ENCODE peak calls at places on chromosome 12, in eight cellular contexts. H is Calu3, P is adrenal gland, B is tibial artery, Q is nephron progenitor cell, C is BJ, Y is HFFc6, W is PC-3. O is an unnamed sample.

GRCh38 chr12:56154246-56154771 is 1.9 kb downstream of the MYL6B start:
- DNase-seq in W (no peak), P (no peak), B (no peak), Q (no peak), C (no peak), H (no peak), Y (no peak), O (no peak)

GRCh38 chr12:28966049-28966778 is 182.9 kb upstream of the FAR2 start:
- DNase-seq in Q (no peak), Y (no peak), H (no peak), P (peak), W (no peak), C (no peak), B (no peak), O (no peak)

GRCh38 chr12:2649201-2650030 is 145.4 kb upstream of the FKBP4 start:
- DNase-seq in B (no peak), Q (no peak), H (no peak), C (no peak), Y (no peak), P (no peak), W (no peak), O (no peak)

GRCh38 chr12:117872521-117873169 is 96.1 kb downstream of the KSR2 start:
- DNase-seq in B (no peak), Q (no peak), C (no peak), P (no peak), W (no peak), Y (no peak), H (no peak), O (no peak)

GRCh38 chr12:22100952-22101748 is 55.1 kb downstream of the CMAS start:
- DNase-seq in Q (peak), W (peak), B (peak), H (peak), Y (peak), C (no peak), P (peak), O (no peak)

GRCh38 chr12:60421741-60422140 is 825.9 kb downstream of the SLC16A7 start:
- DNase-seq in Q (no peak), C (no peak), W (peak), B (no peak), Y (peak), H (no peak), P (no peak), O (no peak)

GRCh38 chr12:13428538-13429265 is 232.2 kb downstream of the EMP1 start:
- DNase-seq in H (no peak), B (no peak), Q (no peak), C (no peak), Y (no peak), P (no peak), W (no peak), O (no peak)

GRCh38 chr12:80864046-80864735 is 73.5 kb downstream of the LIN7A start:
- DNase-seq in Q (no peak), W (no peak), P (no peak), H (no peak), Y (no peak), B (no peak), C (no peak), O (no peak)

GRCh38 chr12:77494306-77494705 is 336.4 kb upstream of the NAV3 start:
- DNase-seq in P (no peak), H (no peak), C (no peak), Y (no peak), Q (no peak), B (no peak), W (no peak), O (no peak)

GRCh38 chr12:24600996-24601395 is 347.9 kb downstream of the BCAT1 start:
- DNase-seq in H (no peak), P (no peak), W (peak), C (peak), Q (no peak), B (no peak), Y (peak), O (no peak)

GRCh38 chr12:3101309-3102022 is 24.3 kb downstream of the TSPAN9 start:
- DNase-seq in W (peak), H (no peak), C (no peak), B (no peak), P (no peak), Q (no peak), Y (peak), O (no peak)

GRCh38 chr12:114335607-114336006 is 70.3 kb downstream of the TBX5 start:
- DNase-seq in Q (peak), W (no peak), Y (no peak), B (no peak), H (no peak), P (no peak), C (no peak), O (no peak)

GRCh38 chr12:131413006-131413405 is 297.9 kb upstream of the SFSWAP start:
- DNase-seq in W (no peak), B (no peak), H (no peak), Y (no peak), Q (no peak), C (no peak), P (no peak), O (no peak)

GRCh38 chr12:66459944-66460482 is 157.7 kb downstream of the HELB start:
- DNase-seq in B (no peak), Y (no peak), W (no peak), Q (no peak), C (no peak), P (no peak), H (no peak), O (no peak)

GRCh38 chr12:91944637-91945036 is 201.0 kb downstream of the BTG1 start:
- DNase-seq in C (no peak), B (no peak), P (no peak), H (no peak), Q (no peak), W (no peak), Y (no peak), O (no peak)

GRCh38 chr12:51341259-51342007 is 5.0 kb downstream of the CELA1 start:
- DNase-seq in W (peak), P (peak), Q (peak), B (peak), H (peak), C (peak), Y (peak), O (peak)

GRCh38 chr12:76310110-76310509 is 38.1 kb downstream of the BBS10 start:
- DNase-seq in H (no peak), Q (no peak), B (no peak), C (no peak), W (peak), Y (peak), P (no peak), O (no peak)

GRCh38 chr12:71135812-71136176 is 22.0 kb downstream of the TSPAN8 start:
- DNase-seq in Q (no peak), P (no peak), H (no peak), B (no peak), C (no peak), W (peak), Y (no peak), O (no peak)

GRCh38 chr12:110726018-110726417 is 16.7 kb downstream of the PPP1CC start:
- DNase-seq in Y (no peak), B (no peak), W (no peak), P (no peak), Q (no peak), H (no peak), C (no peak), O (no peak)

GRCh38 chr12:82524020-82524419 is 162.7 kb upstream of the TMTC2 start:
- DNase-seq in Q (no peak), H (peak), W (peak), Y (no peak), C (no peak), B (no peak), P (no peak), O (no peak)

GRCh38 chr12:89568484-89568883 is 42.6 kb upstream of the POC1B start:
- DNase-seq in C (no peak), H (no peak), Y (no peak), Q (no peak), B (no peak), W (no peak), P (no peak), O (no peak)

GRCh38 chr12:62834406-62834805 is 100.5 kb downstream of the PPM1H start:
- DNase-seq in W (no peak), B (no peak), C (no peak), Y (no peak), Q (peak), H (no peak), P (no peak), O (no peak)

GRCh38 chr12:126926023-126926600 is 1340.9 kb upstream of the TMEM132C start:
- DNase-seq in C (no peak), Q (no peak), B (no peak), Y (no peak), H (no peak), P (no peak), W (peak), O (no peak)

GRCh38 chr12:80472912-80473500 is 29.0 kb downstream of the PTPRQ start:
- DNase-seq in Y (peak), C (peak), B (no peak), Q (peak), H (peak), P (no peak), W (peak), O (no peak)

GRCh38 chr12:27498761-27499160 is 25.2 kb upstream of the PPFIBP1 start:
- DNase-seq in H (no peak), C (no peak), P (no peak), W (no peak), Y (no peak), Q (no peak), B (no peak), O (no peak)

GRCh38 chr12:10409387-10409786 is at the start of gene KLRC4:
- DNase-seq in B (no peak), Q (no peak), C (no peak), Y (no peak), W (no peak), P (no peak), H (no peak), O (no peak)

GRCh38 chr12:42145197-42145549 is 499 bp upstream of the GXYLT1 start:
- DNase-seq in Y (no peak), B (no peak), C (no peak), W (peak), Q (no peak), H (no peak), P (no peak), O (no peak)

GRCh38 chr12:57632369-57632897 is 568 bp downstream of the B4GALNT1 start:
- DNase-seq in Q (peak), W (peak), B (no peak), P (no peak), Y (no peak), C (no peak), H (peak), O (no peak)

GRCh38 chr12:118980407-118981014 is 830 bp upstream of the SRRM4 start:
- DNase-seq in Y (no peak), P (peak), Q (peak), H (no peak), C (no peak), W (no peak), B (no peak), O (no peak)

GRCh38 chr12:2456813-2457186 is 338.0 kb upstream of the FKBP4 start:
- DNase-seq in P (no peak), C (no peak), B (no peak), Q (no peak), W (no peak), H (no peak), Y (no peak), O (no peak)

GRCh38 chr12:52813885-52814709 is at the start of gene KRT4:
- DNase-seq in H (no peak), Q (no peak), W (peak), B (no peak), C (peak), Y (peak), P (no peak), O (no peak)

GRCh38 chr12:28899951-28900350 is 249.1 kb upstream of the FAR2 start:
- DNase-seq in Y (no peak), B (no peak), Q (no peak), W (peak), C (peak), P (no peak), H (no peak), O (no peak)

GRCh38 chr12:4856556-4856955 is 53.1 kb upstream of the KCNA1 start:
- DNase-seq in B (no peak), Y (no peak), P (no peak), W (no peak), C (no peak), Q (no peak), H (no peak), O (no peak)

DNA sequence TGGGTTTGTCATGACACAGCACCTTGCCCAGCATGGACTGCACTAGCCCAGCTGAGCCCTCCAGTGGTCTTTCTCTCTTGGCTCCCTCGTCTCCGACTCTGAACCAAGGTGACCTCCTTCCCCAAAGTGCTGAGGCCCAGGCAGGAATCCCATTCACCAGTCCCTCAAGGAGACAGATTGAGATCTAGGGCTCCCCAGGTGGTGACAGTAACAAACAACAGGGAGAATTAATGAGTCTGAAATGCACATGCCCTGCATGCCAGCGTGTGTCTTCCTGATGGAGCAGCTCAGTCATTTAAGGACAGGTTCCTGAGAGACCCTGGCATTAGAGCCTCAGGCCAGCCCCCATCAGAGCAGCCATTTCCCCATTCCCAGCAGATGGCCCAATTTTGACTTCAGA is 51.4 kb upstream of the OAS1 start:
- DNase-seq in H (peak), W (peak), B (no peak), P (no peak), C (no peak), Q (no peak), Y (no peak), O (no peak)
- TF ChIP-seq CTCF in H (no peak), W (peak), B (no peak), P (no peak), C (no peak), Q (no peak), Y (no peak), O (no peak)

DNA sequence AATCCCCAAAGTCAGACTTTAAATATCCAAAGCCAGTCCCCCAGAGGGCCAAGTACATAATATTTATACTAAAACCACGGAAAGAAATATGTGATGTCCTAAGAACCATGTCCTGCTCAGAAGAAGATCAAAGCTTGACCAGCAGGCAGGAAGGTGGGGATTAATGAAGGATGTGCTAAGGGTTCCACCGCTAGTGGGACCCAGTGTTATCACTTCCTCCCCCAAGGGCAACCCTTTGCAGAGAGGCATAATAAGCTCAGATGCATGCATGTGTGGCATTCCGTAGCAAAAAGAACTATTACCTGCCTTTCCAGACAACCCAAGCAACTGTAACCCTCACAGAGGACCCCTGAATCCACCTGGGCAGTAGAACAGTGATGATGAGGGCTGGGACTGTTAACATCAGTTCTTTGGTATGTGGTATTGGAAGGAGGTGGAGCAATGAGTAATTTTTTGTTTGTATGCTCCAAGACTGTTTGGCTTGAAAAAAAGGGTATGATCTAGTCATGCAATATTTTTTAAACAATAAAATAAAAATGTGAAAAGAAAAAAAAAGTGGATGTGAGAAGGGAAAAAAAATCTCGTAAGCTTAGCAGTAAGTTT is 71.7 kb upstream of the ETV6 start:
- DNase-seq in B (no peak), P (no peak), Q (no peak), W (peak), H (no peak), C (no peak), Y (peak), O (no peak)
- TF ChIP-seq CTCF in B (no peak), P (no peak), Q (no peak), W (no peak), H (no peak), C (no peak), Y (no peak), O (no peak)

DNA sequence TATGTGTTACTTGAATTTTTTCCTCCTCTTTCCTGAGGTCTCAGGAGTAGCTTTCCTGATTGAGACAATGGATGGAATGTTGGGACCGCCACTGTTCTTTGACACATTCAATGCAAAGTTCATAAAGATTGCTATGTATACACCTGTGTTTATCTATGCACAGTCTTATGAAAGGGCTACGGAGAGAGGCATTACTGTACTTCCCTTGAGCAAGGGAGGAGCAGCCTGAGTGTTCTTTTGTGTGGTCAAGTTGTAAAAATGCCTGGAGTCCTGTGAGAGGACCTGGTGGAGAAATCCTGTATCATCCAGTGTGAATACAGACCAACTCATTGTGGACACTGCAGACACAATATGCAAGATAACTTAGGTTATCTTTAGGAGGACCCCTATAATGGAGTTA is 1.2 kb downstream of the SRGAP1 start:
- DNase-seq in Q (no peak), C (no peak), P (no peak), H (no peak), B (no peak), W (peak), Y (peak), O (no peak)
- TF ChIP-seq CTCF in Q (no peak), C (no peak), P (no peak), H (no peak), B (no peak), W (no peak), Y (no peak), O (no peak)

DNA sequence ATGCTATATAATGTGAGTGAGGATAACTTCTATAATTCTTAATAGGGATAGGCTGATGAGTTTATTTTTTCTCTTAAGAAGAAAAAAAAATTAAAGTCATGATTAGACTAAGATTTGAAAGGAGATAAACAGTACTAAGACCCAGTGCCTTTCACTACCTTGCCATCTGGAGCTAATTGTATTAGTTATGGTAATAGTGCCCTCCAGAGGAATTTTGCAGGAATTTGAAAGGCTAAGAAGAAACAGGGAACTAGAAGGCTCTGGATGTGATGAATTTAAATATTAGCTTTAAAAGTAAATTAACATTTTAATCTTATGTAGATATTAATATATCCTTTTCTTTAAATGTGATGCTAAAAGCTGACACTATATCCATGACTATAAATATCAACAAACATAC is 36.6 kb upstream of the PIK3C2G start:
- DNase-seq in Y (peak), Q (no peak), P (no peak), W (peak), C (no peak), B (no peak), H (no peak), O (no peak)
- TF ChIP-seq CTCF in Y (peak), Q (peak), P (peak), W (peak), C (peak), B (peak), H (peak), O (peak)

GRCh38 chr12:106193404-106194215 is 54.2 kb downstream of the CKAP4 start:
- DNase-seq in H (no peak), Q (no peak), C (no peak), W (no peak), Y (no peak), P (no peak), B (no peak), O (no peak)

GRCh38 chr12:106195638-106196037 is 52.2 kb downstream of the CKAP4 start:
- DNase-seq in W (no peak), Q (no peak), H (no peak), C (peak), Y (peak), B (peak), P (peak), O (no peak)

GRCh38 chr12:106197906-106198623 is 49.8 kb downstream of the CKAP4 start:
- DNase-seq in H (no peak), Y (peak), Q (no peak), B (no peak), C (peak), W (no peak), P (no peak), O (no peak)

GRCh38 chr12:106192659-106193403 is 54.1 kb upstream of the NUAK1 start:
- DNase-seq in H (no peak), Q (no peak), B (no peak), P (no peak), W (no peak), Y (no peak), C (no peak), O (no peak)

DNA sequence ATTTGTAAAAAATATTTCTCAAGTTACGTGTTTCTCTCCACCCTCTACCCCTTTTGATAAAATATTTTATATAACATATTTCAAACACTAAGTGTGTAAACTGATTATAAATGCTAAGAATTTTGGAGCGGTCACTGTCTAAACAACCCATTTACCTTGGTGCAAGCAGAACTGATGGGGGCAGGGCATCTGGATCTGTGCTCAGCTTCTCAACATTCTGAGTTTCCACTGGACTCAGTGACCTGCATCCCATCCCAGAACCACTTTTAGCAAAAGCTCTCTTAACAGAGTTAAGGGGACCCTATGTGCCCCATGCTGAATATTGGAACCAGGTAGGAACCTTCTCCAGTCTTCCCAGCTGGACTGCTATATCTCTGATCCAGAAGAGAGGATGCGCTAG is 53.5 kb downstream of the CKAP4 start:
- DNase-seq in W (no peak), C (no peak), B (no peak), Y (no peak), Q (no peak), P (no peak), H (no peak), O (no peak)
- TF ChIP-seq CTCF in W (no peak), C (no peak), B (no peak), Y (no peak), Q (no peak), P (no peak), H (no peak), O (no peak)

GRCh38 chr12:116609715-116610114 is 50.5 kb downstream of the MAP1LC3B2 start:
- DNase-seq in B (no peak), W (peak), C (no peak), P (no peak), Y (no peak), H (peak), Q (peak), O (no peak)
- TF ChIP-seq CTCF in B (peak), W (peak), C (no peak), P (no peak), Y (peak), H (no peak), Q (peak), O (peak)